ENCODE peak calls at places on chromosomes 13 and 19, in six cellular contexts. One of them, this sample, is unnamed.

GRCh38 chr19:40687525-40688016 is 2.9 kb downstream of the NUMBL start:
- DNase-seq in prostate gland: no peak
- DNase-seq in IMR-90: peak; percentile 86
- DNase-seq in uterus: peak; percentile 87
- DNase-seq in ovary: peak; percentile 76
- DNase-seq in GM23248: peak; percentile 95
- DNase-seq in this sample: no peak

GRCh38 chr13:67278230-67278629 is 48.1 kb upstream of the PCDH9 start:
- DNase-seq in ovary: no peak
- DNase-seq in IMR-90: peak; percentile 85
- DNase-seq in uterus: no peak
- DNase-seq in GM23248: peak; percentile 52
- DNase-seq in prostate gland: no peak
- DNase-seq in this sample: no peak

GRCh38 chr19:10796653-10797052 is 39.4 kb downstream of the TMED1 start:
- DNase-seq in uterus: no peak
- DNase-seq in IMR-90: no peak
- DNase-seq in ovary: no peak
- DNase-seq in prostate gland: no peak
- DNase-seq in GM23248: no peak
- DNase-seq in this sample: no peak

GRCh38 chr13:110874508-110874960 is 40.3 kb downstream of the ANKRD10 start:
- DNase-seq in uterus: peak; percentile 91
- DNase-seq in GM23248: peak; percentile 86
- DNase-seq in prostate gland: peak; percentile 77
- DNase-seq in IMR-90: peak; percentile 46
- DNase-seq in ovary: peak; percentile 89
- DNase-seq in this sample: peak; percentile 19

GRCh38 chr13:45792827-45793303 is 58.7 kb downstream of the SIAH3 start:
- DNase-seq in ovary: no peak
- DNase-seq in IMR-90: no peak
- DNase-seq in uterus: no peak
- DNase-seq in prostate gland: no peak
- DNase-seq in GM23248: no peak
- DNase-seq in this sample: no peak

GRCh38 chr13:42906257-42906656 is 85.8 kb downstream of the EPSTI1 start:
- DNase-seq in IMR-90: no peak
- DNase-seq in uterus: no peak
- DNase-seq in GM23248: no peak
- DNase-seq in ovary: no peak
- DNase-seq in prostate gland: peak; percentile 59
- DNase-seq in this sample: no peak

GRCh38 chr13:95585867-95586266 is 33.3 kb downstream of the CLDN10 start:
- DNase-seq in IMR-90: no peak
- DNase-seq in prostate gland: no peak
- DNase-seq in ovary: no peak
- DNase-seq in GM23248: no peak
- DNase-seq in uterus: no peak
- DNase-seq in this sample: no peak

GRCh38 chr13:44184740-44185139 is 188.9 kb upstream of the SERP2 start:
- DNase-seq in IMR-90: no peak
- DNase-seq in uterus: no peak
- DNase-seq in ovary: no peak
- DNase-seq in GM23248: no peak
- DNase-seq in prostate gland: no peak
- DNase-seq in this sample: no peak

GRCh38 chr13:83810136-83810535 is 72.1 kb downstream of the SLITRK1 start:
- DNase-seq in prostate gland: no peak
- DNase-seq in ovary: no peak
- DNase-seq in GM23248: no peak
- DNase-seq in IMR-90: no peak
- DNase-seq in uterus: no peak
- DNase-seq in this sample: no peak

GRCh38 chr13:40672310-40673060 is 6.0 kb upstream of the FOXO1 start:
- DNase-seq in uterus: no peak
- DNase-seq in IMR-90: peak; percentile 70
- DNase-seq in prostate gland: no peak
- DNase-seq in ovary: no peak
- DNase-seq in GM23248: peak; percentile 69
- DNase-seq in this sample: no peak

GRCh38 chr19:38004505-38005223 is 97.7 kb downstream of the SIPA1L3 start:
- DNase-seq in ovary: peak; percentile 72
- DNase-seq in uterus: peak; percentile 78
- DNase-seq in GM23248: peak; percentile 97
- DNase-seq in prostate gland: peak; percentile 93
- DNase-seq in IMR-90: peak; percentile 98
- DNase-seq in this sample: peak; percentile 38

GRCh38 chr13:79385694-79386093 is 20.4 kb downstream of the RBM26 start:
- DNase-seq in GM23248: peak; percentile 22
- DNase-seq in uterus: no peak
- DNase-seq in ovary: no peak
- DNase-seq in prostate gland: no peak
- DNase-seq in IMR-90: no peak
- DNase-seq in this sample: no peak

GRCh38 chr13:44879452-44880058 is 109.7 kb downstream of the NUFIP1 start:
- DNase-seq in uterus: no peak
- DNase-seq in ovary: no peak
- DNase-seq in GM23248: peak; percentile 73
- DNase-seq in prostate gland: no peak
- DNase-seq in IMR-90: peak; percentile 64
- DNase-seq in this sample: peak; percentile 31

GRCh38 chr19:6070179-6071102 is 39.9 kb downstream of the RFX2 start:
- DNase-seq in IMR-90: no peak
- DNase-seq in ovary: no peak
- DNase-seq in prostate gland: no peak
- DNase-seq in uterus: no peak
- DNase-seq in GM23248: no peak
- DNase-seq in this sample: no peak

DNA sequence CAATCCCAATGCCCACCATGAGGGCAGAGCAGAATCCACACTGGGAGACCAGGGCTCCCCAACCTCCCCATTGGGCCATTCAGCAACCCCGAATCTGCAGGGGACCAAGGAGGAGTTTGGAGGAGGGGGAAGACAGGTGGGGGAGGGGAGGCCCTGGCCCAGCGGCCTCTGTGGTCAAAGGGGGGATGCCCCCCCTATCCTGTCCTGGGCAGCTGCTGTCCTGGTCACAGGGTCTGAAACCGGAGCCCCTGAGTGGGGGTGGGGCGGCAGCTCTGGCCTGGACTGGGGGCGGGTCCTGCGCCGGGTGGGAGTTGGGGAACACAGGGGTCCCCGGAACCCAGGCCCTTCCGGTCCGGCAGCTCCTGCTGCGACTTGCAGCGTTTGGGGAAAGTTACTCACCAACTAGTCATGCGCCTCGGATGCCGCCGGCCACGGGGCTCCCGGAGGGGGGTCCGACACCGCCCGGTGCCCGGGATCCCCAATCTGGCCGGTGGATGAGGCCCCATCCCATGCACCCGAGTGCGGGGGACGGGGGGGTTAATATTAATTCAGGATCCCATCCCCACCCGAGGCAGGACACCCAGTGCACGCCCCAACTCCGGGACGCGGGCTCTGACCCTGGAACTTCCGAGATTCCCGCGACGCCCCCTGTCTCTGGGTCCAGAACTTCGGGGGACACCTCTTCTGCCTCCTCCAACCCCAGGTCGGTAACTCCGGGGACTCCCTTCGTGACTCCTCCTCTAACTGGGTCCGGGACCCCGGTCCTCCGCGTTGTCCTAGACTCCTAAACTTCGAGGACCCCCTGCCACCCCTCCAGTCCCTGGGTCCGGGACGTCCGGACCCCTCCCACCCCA is 868 bp downstream of the HOMER3 start:
- DNase-seq in IMR-90: peak; percentile 46
- DNase-seq in ovary: peak; percentile 69
- DNase-seq in prostate gland: peak; percentile 20
- DNase-seq in GM23248: peak; percentile 84
- DNase-seq in uterus: peak; percentile 55
- DNase-seq in this sample: no peak
- H3K4me3 ChIP-seq in IMR-90: peak overlapping the region; percentile 73
- H3K4me3 ChIP-seq in ovary: peak overlapping the region; percentile 80
- H3K4me3 ChIP-seq in prostate gland: peak overlapping the region; percentile 52
- H3K4me3 ChIP-seq in GM23248: peak overlapping the region; percentile 93
- H3K4me3 ChIP-seq in uterus: peak overlapping the region; percentile 79
- H3K4me3 ChIP-seq in this sample: peak overlapping the region; percentile 60

GRCh38 chr19:46546194-46546896 is 50.7 kb upstream of the PNMA8B start:
- DNase-seq in ovary: no peak
- DNase-seq in uterus: no peak
- DNase-seq in prostate gland: peak; percentile 31
- DNase-seq in IMR-90: peak; percentile 14
- DNase-seq in GM23248: peak; percentile 55
- DNase-seq in this sample: peak; percentile 39
- H3K4me3 ChIP-seq in ovary: no peak overlapping the region
- H3K4me3 ChIP-seq in uterus: no peak overlapping the region
- H3K4me3 ChIP-seq in prostate gland: no peak overlapping the region
- H3K4me3 ChIP-seq in IMR-90: no peak overlapping the region
- H3K4me3 ChIP-seq in GM23248: no peak overlapping the region
- H3K4me3 ChIP-seq in this sample: no peak overlapping the region

DNA sequence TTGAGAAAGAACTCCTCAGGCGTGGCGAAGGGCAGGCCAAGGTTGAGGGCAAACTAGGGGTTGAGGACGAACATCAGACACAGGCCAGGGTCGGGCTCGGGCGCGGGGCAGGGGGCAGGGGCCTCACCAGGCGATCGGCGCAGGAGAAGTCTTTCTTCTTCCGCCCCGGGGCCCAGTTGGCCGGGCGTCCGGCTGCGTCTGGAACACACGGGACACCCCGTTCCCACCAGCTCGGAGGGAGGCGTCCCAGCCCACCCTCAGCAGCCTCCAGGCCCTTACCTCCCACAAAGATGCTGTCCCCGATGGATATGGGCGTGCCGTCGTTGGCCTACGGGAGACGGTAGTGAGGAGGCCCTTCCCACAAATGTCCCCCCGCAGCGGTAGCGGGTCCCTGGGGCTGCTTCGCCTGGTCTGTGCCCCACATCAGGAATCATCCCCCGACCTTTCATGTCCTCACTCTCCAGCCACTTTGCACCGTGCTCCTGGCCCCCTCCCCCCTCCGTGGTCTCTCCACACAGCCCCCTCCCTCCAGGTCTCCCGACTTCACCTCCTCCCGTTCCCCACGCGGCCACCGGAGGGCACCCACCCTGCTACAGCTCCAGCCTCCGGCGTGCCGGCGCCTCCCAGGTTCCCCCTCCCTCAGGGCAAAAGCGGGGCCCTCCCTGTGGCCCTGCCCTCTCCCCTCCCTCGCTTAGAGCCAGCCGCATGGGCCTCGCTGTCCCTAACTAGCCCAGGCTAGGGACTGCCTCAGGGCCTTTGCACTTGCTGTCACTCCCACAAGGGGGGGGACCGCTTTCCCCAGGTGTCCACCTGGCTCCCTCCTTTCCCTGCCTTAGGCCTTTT is 4.7 kb downstream of the PNKP start:
- DNase-seq in GM23248: no peak
- DNase-seq in IMR-90: no peak
- DNase-seq in prostate gland: no peak
- DNase-seq in ovary: peak; percentile 54
- DNase-seq in uterus: peak; percentile 18
- DNase-seq in this sample: no peak
- H3K4me3 ChIP-seq in GM23248: no peak overlapping the region
- H3K4me3 ChIP-seq in IMR-90: no peak overlapping the region
- H3K4me3 ChIP-seq in prostate gland: no peak overlapping the region
- H3K4me3 ChIP-seq in ovary: no peak overlapping the region
- H3K4me3 ChIP-seq in uterus: no peak overlapping the region
- H3K4me3 ChIP-seq in this sample: no peak overlapping the region

DNA sequence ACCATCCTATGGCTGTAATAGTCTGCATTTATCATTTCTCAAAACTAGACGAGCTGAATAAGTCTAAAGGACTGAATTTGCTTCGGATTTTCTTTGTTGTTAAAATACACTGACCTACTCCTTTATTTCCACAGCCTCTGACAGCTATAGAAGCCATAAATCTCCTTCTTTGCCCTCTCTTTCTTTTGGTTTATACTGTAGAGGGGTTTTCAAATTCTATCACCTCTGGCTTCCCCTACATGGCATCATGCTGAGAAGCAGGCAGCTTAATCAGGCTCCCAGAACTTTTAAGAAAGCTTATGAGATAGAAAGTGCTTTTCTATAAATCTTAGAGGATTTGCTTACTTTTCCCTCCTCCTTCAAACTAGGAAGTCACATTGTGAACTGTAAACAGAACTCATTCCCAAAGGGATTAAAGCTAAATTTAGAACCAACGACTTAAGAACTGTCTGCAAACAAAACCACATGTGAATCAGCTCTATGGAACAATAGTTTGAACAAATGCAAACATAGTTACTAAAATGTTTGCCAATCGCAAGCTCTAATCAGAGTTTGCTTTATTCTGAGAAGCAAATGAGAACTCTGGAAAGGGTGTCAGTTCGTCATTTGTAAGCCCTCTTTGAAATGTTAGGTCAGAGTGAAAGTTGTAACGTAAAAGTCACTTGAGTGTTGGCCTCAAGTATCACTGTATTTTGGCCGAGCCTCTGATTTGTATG is 344.0 kb downstream of the RFC3 start:
- DNase-seq in GM23248: peak; percentile 84
- DNase-seq in prostate gland: no peak
- DNase-seq in ovary: no peak
- DNase-seq in IMR-90: peak; percentile 80
- DNase-seq in uterus: no peak
- DNase-seq in this sample: no peak
- H3K4me3 ChIP-seq in GM23248: peak overlapping the region; percentile 56
- H3K4me3 ChIP-seq in prostate gland: no peak overlapping the region
- H3K4me3 ChIP-seq in ovary: no peak overlapping the region
- H3K4me3 ChIP-seq in IMR-90: peak overlapping the region; percentile 31
- H3K4me3 ChIP-seq in uterus: no peak overlapping the region
- H3K4me3 ChIP-seq in this sample: no peak overlapping the region

GRCh38 chr13:30572859-30573275 is 44.9 kb upstream of the USPL1 start:
- DNase-seq in ovary: no peak
- DNase-seq in prostate gland: no peak
- DNase-seq in uterus: no peak
- DNase-seq in IMR-90: peak; percentile 57
- DNase-seq in GM23248: peak; percentile 76
- DNase-seq in this sample: peak; percentile 74
- H3K4me3 ChIP-seq in ovary: peak overlapping the region; percentile 11
- H3K4me3 ChIP-seq in prostate gland: peak overlapping the region; percentile 14
- H3K4me3 ChIP-seq in uterus: peak overlapping the region; percentile 31
- H3K4me3 ChIP-seq in IMR-90: peak overlapping the region; percentile 48
- H3K4me3 ChIP-seq in GM23248: peak overlapping the region; percentile 75
- H3K4me3 ChIP-seq in this sample: peak overlapping the region; percentile 49

This sample was measured in Jurkat, Clone E6-1.